ENCODE peak calls at places on chromosomes 2 and 18, in four cellular contexts. I, B, A and U are unnamed samples.
A peak's percentile ranks its signal among the peaks of the same experiment; 100 is the strongest.

GRCh38 chr18:21450913-21451312 is 149.6 kb downstream of the ESCO1 start:
- DNase-seq in I (no peak), A (no peak), B (no peak), U (no peak)

GRCh38 chr2:8567469-8568108 is 114.3 kb upstream of the ID2 start:
- DNase-seq in I (no peak), B (no peak), A (no peak), U (no peak)

GRCh38 chr2:229779650-229780049 is 65.3 kb upstream of the DNER start:
- DNase-seq in B (no peak), A (no peak), I (peak; percentile 94), U (no peak)

GRCh38 chr2:213238753-213239591 is 45.3 kb upstream of the SPAG16 start:
- DNase-seq in B (peak; percentile 69), A (peak; percentile 36), I (peak; percentile 75), U (no peak)

GRCh38 chr18:79531386-79531785 is 135.7 kb downstream of the NFATC1 start:
- DNase-seq in A (no peak), B (no peak), I (no peak), U (no peak)

GRCh38 chr2:127573771-127574170 is 38.3 kb downstream of the MYO7B start:
- DNase-seq in I (no peak), A (no peak), B (no peak), U (no peak)

GRCh38 chr2:169362346-169363026 is at the start of gene LRP2:
- DNase-seq in I (no peak), B (no peak), A (no peak), U (peak; percentile 42)

GRCh38 chr18:1104265-1104792 is 199.7 kb downstream of the ADCYAP1 start:
- DNase-seq in B (no peak), I (no peak), A (no peak), U (no peak)

GRCh38 chr18:58087928-58088722 is 44.1 kb downstream of the NEDD4L start:
- DNase-seq in I (peak; percentile 98), B (no peak), A (no peak), U (no peak)

GRCh38 chr18:73549236-73549635 is 598.4 kb downstream of the FBXO15 start:
- DNase-seq in B (no peak), I (no peak), A (no peak), U (no peak)

GRCh38 chr2:16321872-16322271 is 343.8 kb downstream of the CYRIA start:
- DNase-seq in A (no peak), B (no peak), I (no peak), U (no peak)

GRCh38 chr18:3061581-3062416 is 48.9 kb upstream of the LPIN2 start:
- DNase-seq in A (no peak), I (no peak), B (no peak), U (no peak)

GRCh38 chr2:217568289-217568985 is 434.4 kb downstream of the TNS1 start:
- DNase-seq in I (no peak), A (peak; percentile 52), B (no peak), U (no peak)

GRCh38 chr2:217570394-217570793 is 432.4 kb downstream of the TNS1 start:
- DNase-seq in A (no peak), I (no peak), B (no peak), U (no peak)

DNA sequence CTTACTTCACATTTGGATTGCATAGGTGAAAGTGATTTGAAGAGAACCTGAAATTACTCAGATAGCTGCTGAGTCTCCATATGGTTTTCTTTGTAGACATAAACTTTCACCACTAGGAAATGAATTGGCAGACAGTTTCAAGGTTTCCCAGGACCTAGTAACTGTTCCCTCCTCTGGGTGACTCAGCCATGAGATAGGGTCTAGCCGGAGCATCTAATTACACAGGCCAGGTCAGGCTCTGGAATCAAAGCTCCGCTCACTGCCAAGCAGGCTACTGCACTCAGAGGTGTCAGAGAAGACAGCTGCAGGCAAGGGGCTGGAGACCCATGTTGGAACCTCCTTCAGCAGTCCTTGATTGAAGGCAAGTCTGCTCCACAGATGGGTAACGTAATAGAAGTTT is 429.2 kb downstream of the TNS1 start:
- DNase-seq in A (no peak), I (peak; percentile 16), B (no peak), U (no peak)
- TF ChIP-seq CTCF in A (no peak), I (no peak), B (no peak), U (no peak)

DNA sequence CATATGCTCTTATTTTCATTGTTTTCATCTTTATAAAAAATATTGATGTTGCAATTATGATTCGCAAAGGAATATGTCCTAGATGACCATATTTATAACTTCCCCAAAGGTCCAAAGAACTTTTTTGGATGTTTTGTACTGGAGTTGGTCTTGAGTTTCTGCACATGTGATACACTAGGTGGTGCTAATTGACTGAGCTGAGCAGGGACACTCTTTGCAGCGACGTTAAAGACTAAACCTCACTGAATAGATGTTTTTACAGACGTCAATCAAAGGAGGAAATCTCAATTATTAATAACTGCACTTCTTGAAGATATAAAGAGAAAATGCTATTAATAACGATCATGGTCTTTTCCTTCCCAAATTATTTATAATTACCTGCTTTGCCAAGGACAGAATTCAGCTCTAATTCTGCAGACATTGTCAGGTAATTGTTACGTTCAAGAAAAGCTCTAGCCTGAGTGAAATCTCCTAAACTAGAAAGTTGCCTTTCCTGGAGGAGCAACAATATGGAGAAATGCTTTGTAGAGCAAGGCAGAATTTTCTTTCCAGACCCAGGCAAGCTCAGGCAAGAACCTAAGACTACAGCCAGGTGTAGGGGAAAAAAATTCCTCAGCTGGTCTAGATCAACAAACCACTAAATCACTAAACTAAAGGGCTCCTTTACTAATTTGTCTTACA is 119.3 kb upstream of the RBBP8 start:
- DNase-seq in I (peak; percentile 72), B (no peak), A (no peak), U (no peak)
- TF ChIP-seq CTCF in I (peak; percentile 81), B (peak; percentile 81), A (peak; percentile 60), U (peak; percentile 17)

GRCh38 chr2:47568164-47568861 is 165.4 kb downstream of the MSH2 start:
- DNase-seq in B (no peak), A (no peak), I (no peak), U (no peak)

GRCh38 chr2:47566207-47566858 is 163.4 kb downstream of the MSH2 start:
- DNase-seq in B (no peak), I (no peak), A (no peak), U (no peak)

GRCh38 chr2:47569658-47570398 is 166.9 kb downstream of the MSH2 start:
- DNase-seq in I (peak; percentile 38), B (no peak), A (no peak), U (peak; percentile 13)

DNA sequence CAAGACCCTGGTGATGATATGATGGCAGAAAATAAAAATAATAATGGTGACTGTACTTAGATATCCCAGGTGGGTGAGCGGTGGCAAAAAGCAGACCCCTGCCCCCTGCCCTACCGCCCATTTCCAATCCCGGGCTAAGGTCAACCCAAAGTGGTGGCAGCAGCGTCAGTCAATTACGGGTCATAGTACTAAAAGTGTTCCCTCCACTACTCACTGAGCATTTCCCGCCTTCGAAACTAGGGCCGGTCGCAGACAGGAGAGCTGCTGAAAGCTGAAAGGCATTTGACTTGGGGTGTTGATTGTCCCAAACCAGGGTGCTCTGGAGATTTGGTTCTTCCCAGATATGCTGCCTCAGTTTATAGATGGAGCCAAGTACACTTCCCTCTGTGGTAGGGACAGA is 169.2 kb downstream of the MSH2 start:
- DNase-seq in B (no peak), A (no peak), I (no peak), U (no peak)
- TF ChIP-seq CTCF in B (no peak), A (no peak), I (no peak), U (no peak)

GRCh38 chr2:219492575-219492974 is 6.1 kb upstream of the GMPPA start:
- DNase-seq in B (no peak), I (no peak), A (no peak), U (no peak)
- TF ChIP-seq CTCF in B (no peak), I (no peak), A (no peak), U (peak; percentile 7)